ENCODE peak calls at places on chromosomes 16 and 17, in ten cellular contexts. One of them, this sample, is unnamed.

GRCh38 chr17:80254396-80255241 is 6.0 kb upstream of the RNF213 start:
- DNase-seq in COR-L47: no peak
- DNase-seq in activated naive CD4-positive, alpha-beta T cell: no peak
- DNase-seq in NK-92 treated with Interleukin-12 subunit alpha and Interleukin-12 subunit beta, amount 100 ng/mL, for 24 hours: peak
- DNase-seq in stimulated activated CD8-positive, alpha-beta memory T cell treated with anti-CD3 and anti-CD28 coated beads, Interleukin-15, amount 100 ng/mL, for 24 hours: no peak
- DNase-seq in AML-193: peak
- DNase-seq in naive thymus-derived CD8-positive, alpha-beta T cell: no peak
- DNase-seq in iPS-NIHi11: peak
- DNase-seq in psoas muscle: no peak
- DNase-seq in activated naive CD8-positive, alpha-beta T cell treated with anti-CD3 and anti-CD28 coated beads for 36 hours: peak
- DNase-seq in this sample: no peak

GRCh38 chr16:78821335-78821734 is 721.9 kb downstream of the WWOX start:
- DNase-seq in activated naive CD8-positive, alpha-beta T cell treated with anti-CD3 and anti-CD28 coated beads for 36 hours: no peak
- DNase-seq in iPS-NIHi11: no peak
- DNase-seq in stimulated activated CD8-positive, alpha-beta memory T cell treated with anti-CD3 and anti-CD28 coated beads, Interleukin-15, amount 100 ng/mL, for 24 hours: no peak
- DNase-seq in COR-L47: no peak
- DNase-seq in AML-193: no peak
- DNase-seq in naive thymus-derived CD8-positive, alpha-beta T cell: no peak
- DNase-seq in NK-92 treated with Interleukin-12 subunit alpha and Interleukin-12 subunit beta, amount 100 ng/mL, for 24 hours: no peak
- DNase-seq in psoas muscle: no peak
- DNase-seq in activated naive CD4-positive, alpha-beta T cell: no peak
- DNase-seq in this sample: no peak

GRCh38 chr17:64066709-64067108 is 46.3 kb upstream of the ICAM2 start:
- DNase-seq in NK-92 treated with Interleukin-12 subunit alpha and Interleukin-12 subunit beta, amount 100 ng/mL, for 24 hours: no peak
- DNase-seq in iPS-NIHi11: no peak
- DNase-seq in activated naive CD8-positive, alpha-beta T cell treated with anti-CD3 and anti-CD28 coated beads for 36 hours: no peak
- DNase-seq in AML-193: no peak
- DNase-seq in stimulated activated CD8-positive, alpha-beta memory T cell treated with anti-CD3 and anti-CD28 coated beads, Interleukin-15, amount 100 ng/mL, for 24 hours: no peak
- DNase-seq in COR-L47: no peak
- DNase-seq in activated naive CD4-positive, alpha-beta T cell: no peak
- DNase-seq in psoas muscle: no peak
- DNase-seq in naive thymus-derived CD8-positive, alpha-beta T cell: no peak
- DNase-seq in this sample: no peak

GRCh38 chr16:20806168-20807050 is at the start of the genes ERI2 and REXO5:
- DNase-seq in COR-L47: peak
- DNase-seq in psoas muscle: peak
- DNase-seq in activated naive CD8-positive, alpha-beta T cell treated with anti-CD3 and anti-CD28 coated beads for 36 hours: peak
- DNase-seq in AML-193: peak
- DNase-seq in NK-92 treated with Interleukin-12 subunit alpha and Interleukin-12 subunit beta, amount 100 ng/mL, for 24 hours: peak
- DNase-seq in naive thymus-derived CD8-positive, alpha-beta T cell: peak
- DNase-seq in iPS-NIHi11: peak
- DNase-seq in activated naive CD4-positive, alpha-beta T cell: peak
- DNase-seq in stimulated activated CD8-positive, alpha-beta memory T cell treated with anti-CD3 and anti-CD28 coated beads, Interleukin-15, amount 100 ng/mL, for 24 hours: peak
- DNase-seq in this sample: peak

GRCh38 chr16:75580-76501 is 2.2 kb upstream of the MPG start:
- DNase-seq in activated naive CD8-positive, alpha-beta T cell treated with anti-CD3 and anti-CD28 coated beads for 36 hours: no peak
- DNase-seq in stimulated activated CD8-positive, alpha-beta memory T cell treated with anti-CD3 and anti-CD28 coated beads, Interleukin-15, amount 100 ng/mL, for 24 hours: no peak
- DNase-seq in naive thymus-derived CD8-positive, alpha-beta T cell: no peak
- DNase-seq in AML-193: peak
- DNase-seq in activated naive CD4-positive, alpha-beta T cell: no peak
- DNase-seq in iPS-NIHi11: peak
- DNase-seq in COR-L47: no peak
- DNase-seq in psoas muscle: peak
- DNase-seq in NK-92 treated with Interleukin-12 subunit alpha and Interleukin-12 subunit beta, amount 100 ng/mL, for 24 hours: no peak
- DNase-seq in this sample: peak

GRCh38 chr16:23290189-23291062 is 11.7 kb upstream of the SCNN1B start:
- DNase-seq in naive thymus-derived CD8-positive, alpha-beta T cell: no peak
- DNase-seq in COR-L47: no peak
- DNase-seq in activated naive CD8-positive, alpha-beta T cell treated with anti-CD3 and anti-CD28 coated beads for 36 hours: no peak
- DNase-seq in NK-92 treated with Interleukin-12 subunit alpha and Interleukin-12 subunit beta, amount 100 ng/mL, for 24 hours: no peak
- DNase-seq in AML-193: no peak
- DNase-seq in iPS-NIHi11: no peak
- DNase-seq in psoas muscle: no peak
- DNase-seq in activated naive CD4-positive, alpha-beta T cell: no peak
- DNase-seq in stimulated activated CD8-positive, alpha-beta memory T cell treated with anti-CD3 and anti-CD28 coated beads, Interleukin-15, amount 100 ng/mL, for 24 hours: no peak
- DNase-seq in this sample: no peak

GRCh38 chr17:5248821-5249479 is 14.3 kb upstream of the SCIMP start:
- DNase-seq in activated naive CD4-positive, alpha-beta T cell: no peak
- DNase-seq in COR-L47: no peak
- DNase-seq in activated naive CD8-positive, alpha-beta T cell treated with anti-CD3 and anti-CD28 coated beads for 36 hours: no peak
- DNase-seq in naive thymus-derived CD8-positive, alpha-beta T cell: no peak
- DNase-seq in psoas muscle: no peak
- DNase-seq in iPS-NIHi11: peak
- DNase-seq in stimulated activated CD8-positive, alpha-beta memory T cell treated with anti-CD3 and anti-CD28 coated beads, Interleukin-15, amount 100 ng/mL, for 24 hours: no peak
- DNase-seq in NK-92 treated with Interleukin-12 subunit alpha and Interleukin-12 subunit beta, amount 100 ng/mL, for 24 hours: no peak
- DNase-seq in AML-193: no peak
- DNase-seq in this sample: no peak

GRCh38 chr16:1430759-1431496 is at the start of gene PERCC1:
- DNase-seq in psoas muscle: no peak
- DNase-seq in AML-193: no peak
- DNase-seq in naive thymus-derived CD8-positive, alpha-beta T cell: no peak
- DNase-seq in iPS-NIHi11: no peak
- DNase-seq in COR-L47: peak
- DNase-seq in activated naive CD4-positive, alpha-beta T cell: no peak
- DNase-seq in activated naive CD8-positive, alpha-beta T cell treated with anti-CD3 and anti-CD28 coated beads for 36 hours: no peak
- DNase-seq in NK-92 treated with Interleukin-12 subunit alpha and Interleukin-12 subunit beta, amount 100 ng/mL, for 24 hours: no peak
- DNase-seq in stimulated activated CD8-positive, alpha-beta memory T cell treated with anti-CD3 and anti-CD28 coated beads, Interleukin-15, amount 100 ng/mL, for 24 hours: no peak
- DNase-seq in this sample: no peak